ENCODE peak calls at places on chromosomes 1 and 21, in six cellular contexts. O is brain pericyte; J is left lung; Q is caudate nucleus; D is activated CD4-positive, alpha-beta T cell treated with anti-CD3 and anti-CD28 coated beads for 1 hour; Z is mucosa of descending colon. S is an unnamed sample.
A peak's percentile ranks its signal among the peaks of the same experiment; 100 is the strongest.

GRCh38 chr1:33387512-33388079 is 43.3 kb downstream of the PHC2 start:
- DNase-seq in J (no peak), Q (no peak), Z (no peak), D (no peak), O (no peak), S (no peak)

GRCh38 chr1:21639594-21640041 is 29.5 kb downstream of the RAP1GAP start:
- DNase-seq in Q (peak; percentile 63), J (no peak), O (no peak), D (no peak), Z (no peak), S (no peak)

GRCh38 chr1:27179373-27179772 is 24.4 kb upstream of the SLC9A1 start:
- DNase-seq in Z (no peak), O (no peak), Q (no peak), D (no peak), J (no peak), S (no peak)

GRCh38 chr1:212438831-212439237 is 6.1 kb downstream of the NENF start:
- DNase-seq in J (no peak), Z (no peak), Q (peak; percentile 15), D (no peak), O (no peak), S (no peak)

GRCh38 chr1:26164036-26164927 is 4.5 kb downstream of the C1orf232 start:
- DNase-seq in Z (no peak), J (no peak), O (no peak), D (peak; percentile 35), Q (peak; percentile 47), S (peak; percentile 67)

GRCh38 chr1:62875676-62876075 is 91.7 kb downstream of the ATG4C start:
- DNase-seq in Q (no peak), O (no peak), Z (no peak), D (no peak), J (no peak), S (no peak)

GRCh38 chr21:44428281-44428942 is 26.9 kb upstream of the LRRC3 start:
- DNase-seq in O (no peak), Q (no peak), J (peak; percentile 33), Z (peak; percentile 79), D (peak; percentile 17), S (peak; percentile 26)

GRCh38 chr1:86207323-86207722 is 50.8 kb upstream of the COL24A1 start:
- DNase-seq in J (peak; percentile 49), Z (no peak), D (no peak), O (no peak), Q (no peak), S (no peak)

GRCh38 chr1:55049914-55050278 is 10.5 kb downstream of the PCSK9 start:
- DNase-seq in O (no peak), J (no peak), Q (no peak), D (no peak), Z (no peak), S (no peak)

GRCh38 chr1:159188375-159188788 is 16.3 kb upstream of the ACKR1 start:
- DNase-seq in Q (no peak), Z (peak; percentile 61), D (no peak), O (no peak), J (peak; percentile 69), S (peak; percentile 16)

GRCh38 chr1:67771776-67772175 is 61.5 kb downstream of the GNG12 start:
- DNase-seq in D (no peak), Q (no peak), J (no peak), O (no peak), Z (no peak), S (no peak)

GRCh38 chr1:41843378-41843777 is 75.3 kb downstream of the HIVEP3 start:
- DNase-seq in Q (no peak), D (no peak), O (no peak), Z (no peak), J (no peak), S (no peak)

GRCh38 chr21:39694750-39695149 is 50.2 kb upstream of the IGSF5 start:
- DNase-seq in Z (no peak), J (no peak), D (no peak), Q (no peak), O (no peak), S (no peak)

GRCh38 chr1:5481889-5482288 is 510.3 kb downstream of the NPHP4 start:
- DNase-seq in D (peak; percentile 18), J (no peak), Q (no peak), O (no peak), Z (no peak), S (peak; percentile 21)

GRCh38 chr1:230632273-230632873 is 9.9 kb upstream of the COG2 start:
- DNase-seq in Q (no peak), J (no peak), Z (no peak), O (no peak), D (no peak), S (no peak)

GRCh38 chr1:185426761-185427698 is 110.0 kb upstream of the IVNS1ABP start:
- DNase-seq in J (no peak), Q (no peak), Z (no peak), D (no peak), O (no peak), S (no peak)

GRCh38 chr1:185170291-185170848 is 13.4 kb downstream of the SWT1 start:
- DNase-seq in O (no peak), D (peak; percentile 13), Q (peak; percentile 16), Z (no peak), J (no peak), S (peak; percentile 28)

GRCh38 chr1:214146523-214146922 is 134.4 kb upstream of the SMYD2 start:
- DNase-seq in Q (no peak), Z (no peak), J (no peak), D (no peak), O (no peak), S (no peak)

GRCh38 chr1:154572433-154573167 is 5.0 kb downstream of the CHRNB2 start:
- DNase-seq in Q (no peak), O (no peak), Z (no peak), D (no peak), J (no peak), S (no peak)

GRCh38 chr1:64956733-64957441 is 9.5 kb downstream of the JAK1 start:
- DNase-seq in D (no peak), Z (no peak), O (no peak), J (no peak), Q (no peak), S (peak; percentile 42)

GRCh38 chr1:198174297-198174696 is 17.5 kb downstream of the NEK7 start:
- DNase-seq in D (no peak), Q (no peak), J (no peak), Z (no peak), O (no peak), S (no peak)

GRCh38 chr21:35561076-35561475 is 499.2 kb downstream of the SETD4 start:
- DNase-seq in Z (no peak), D (no peak), Q (no peak), J (no peak), O (no peak), S (no peak)

GRCh38 chr1:31335007-31335406 is 37.9 kb downstream of the FABP3 start:
- DNase-seq in D (no peak), O (no peak), Q (no peak), J (no peak), Z (no peak), S (no peak)

GRCh38 chr1:214441119-214441518 is 110.3 kb downstream of the PTPN14 start:
- DNase-seq in Z (no peak), D (no peak), O (no peak), Q (no peak), J (no peak), S (no peak)

GRCh38 chr21:36663033-36663855 is 35.7 kb upstream of the SIM2 start:
- DNase-seq in O (no peak), Z (no peak), D (no peak), Q (no peak), J (no peak), S (no peak)

GRCh38 chr1:170685166-170685565 is 21.2 kb downstream of the PRRX1 start:
- DNase-seq in D (no peak), Q (no peak), O (no peak), Z (no peak), J (no peak), S (no peak)

S was measured in activated naive CD8-positive, alpha-beta T cell treated with anti-CD3 and anti-CD28 coated beads, Interleukin-2, amount 50 U/mL, for 24 hours.